ENCODE peak calls at places on chromosomes 5 and 9, in seven cellular contexts. X is heart left ventricle, O is HCT116, E is K562, V is gastrocnemius medialis, U is HepG2, Q is A549. M is an unnamed sample.

GRCh38 chr9:124174385-124174784 is 83.4 kb upstream of the NEK6 start:
- ATAC-seq in O (no peak), X (no peak), U (no peak), E (no peak), Q (no peak), V (no peak), M (no peak)

GRCh38 chr9:18666987-18667772 is 193.2 kb downstream of the ADAMTSL1 start:
- ATAC-seq in Q (no peak), X (no peak), V (no peak), U (no peak), O (no peak), E (no peak), M (peak)

GRCh38 chr9:36835271-36835996 is 198.6 kb downstream of the PAX5 start:
- ATAC-seq in Q (no peak), X (no peak), U (no peak), V (no peak), O (no peak), E (no peak), M (no peak)

GRCh38 chr5:128339585-128339984 is 198.5 kb downstream of the FBN2 start:
- ATAC-seq in V (no peak), X (no peak), E (no peak), O (no peak), U (no peak), Q (no peak), M (no peak)

GRCh38 chr5:103375356-103375755 is 116.8 kb downstream of the MACIR start:
- ATAC-seq in Q (no peak), O (no peak), X (no peak), E (peak), V (no peak), U (peak), M (no peak)

GRCh38 chr9:22512495-22512894 is 65.9 kb downstream of the DMRTA1 start:
- ATAC-seq in X (no peak), O (no peak), E (no peak), Q (no peak), U (no peak), V (no peak), M (no peak)

GRCh38 chr9:14292181-14292773 is 21.7 kb downstream of the NFIB start:
- ATAC-seq in Q (no peak), U (no peak), V (no peak), O (no peak), E (no peak), X (no peak), M (no peak)

GRCh38 chr5:73311291-73312110 is 137.1 kb downstream of the FOXD1 start:
- ATAC-seq in E (peak), X (peak), U (no peak), V (peak), O (peak), Q (peak), M (peak)

GRCh38 chr5:149665416-149666163 is 64.5 kb upstream of the PPARGC1B start:
- ATAC-seq in X (peak), U (no peak), Q (no peak), E (peak), O (no peak), V (no peak), M (no peak)

GRCh38 chr5:173625686-173626500 is 9.4 kb upstream of the BOD1 start:
- ATAC-seq in U (peak), X (peak), O (no peak), Q (peak), E (peak), V (peak), M (no peak)

GRCh38 chr5:120517607-120518252 is 53.6 kb downstream of the PRR16 start:
- ATAC-seq in Q (no peak), E (peak), O (no peak), V (peak), X (no peak), U (no peak), M (no peak)

GRCh38 chr9:99445920-99446319 is 223.8 kb downstream of the SEC61B start:
- ATAC-seq in E (no peak), Q (no peak), X (peak), U (no peak), O (no peak), V (peak), M (no peak)

GRCh38 chr9:136588663-136589464 is 43.0 kb upstream of the NOTCH1 start:
- ATAC-seq in O (no peak), U (no peak), X (no peak), V (no peak), Q (no peak), E (no peak), M (no peak)

GRCh38 chr5:137096149-137097103 is 402.7 kb downstream of the SPOCK1 start:
- ATAC-seq in V (no peak), Q (peak), U (no peak), O (no peak), E (no peak), X (no peak), M (no peak)

GRCh38 chr9:121975801-121976277 is 117.3 kb downstream of the TTLL11 start:
- ATAC-seq in V (no peak), Q (peak), E (no peak), O (no peak), X (no peak), U (peak), M (no peak)

GRCh38 chr9:101435601-101436079 is at the start of gene ALDOB:
- ATAC-seq in U (no peak), V (no peak), O (no peak), X (no peak), E (no peak), Q (no peak), M (no peak)

GRCh38 chr5:40486437-40487270 is 193.1 kb upstream of the PTGER4 start:
- ATAC-seq in X (peak), E (no peak), U (no peak), Q (no peak), V (peak), O (no peak), M (no peak)

GRCh38 chr5:80793354-80793753 is 138.6 kb upstream of the DHFR start:
- ATAC-seq in O (no peak), E (no peak), U (no peak), Q (no peak), V (no peak), X (no peak), M (no peak)

GRCh38 chr5:65913519-65913918 is 12.9 kb upstream of the ERBIN start:
- ATAC-seq in E (peak), O (no peak), V (no peak), Q (peak), X (no peak), U (peak), M (no peak)

GRCh38 chr5:90227688-90228087 is 181.9 kb downstream of the CETN3 start:
- ATAC-seq in X (peak), U (no peak), V (no peak), Q (no peak), O (no peak), E (no peak), M (no peak)

GRCh38 chr9:128494108-128494742 is 10.3 kb upstream of the GLE1 start:
- ATAC-seq in Q (no peak), E (peak), O (no peak), X (peak), V (peak), U (no peak), M (peak)

GRCh38 chr9:34623386-34624235 is 3.3 kb upstream of the DCTN3 start:
- ATAC-seq in O (no peak), U (no peak), V (no peak), E (no peak), Q (no peak), X (no peak), M (no peak)

GRCh38 chr9:93218671-93219420 is 34.9 kb downstream of the WNK2 start:
- ATAC-seq in U (no peak), O (no peak), E (no peak), X (peak), Q (no peak), V (peak), M (no peak)

DNA sequence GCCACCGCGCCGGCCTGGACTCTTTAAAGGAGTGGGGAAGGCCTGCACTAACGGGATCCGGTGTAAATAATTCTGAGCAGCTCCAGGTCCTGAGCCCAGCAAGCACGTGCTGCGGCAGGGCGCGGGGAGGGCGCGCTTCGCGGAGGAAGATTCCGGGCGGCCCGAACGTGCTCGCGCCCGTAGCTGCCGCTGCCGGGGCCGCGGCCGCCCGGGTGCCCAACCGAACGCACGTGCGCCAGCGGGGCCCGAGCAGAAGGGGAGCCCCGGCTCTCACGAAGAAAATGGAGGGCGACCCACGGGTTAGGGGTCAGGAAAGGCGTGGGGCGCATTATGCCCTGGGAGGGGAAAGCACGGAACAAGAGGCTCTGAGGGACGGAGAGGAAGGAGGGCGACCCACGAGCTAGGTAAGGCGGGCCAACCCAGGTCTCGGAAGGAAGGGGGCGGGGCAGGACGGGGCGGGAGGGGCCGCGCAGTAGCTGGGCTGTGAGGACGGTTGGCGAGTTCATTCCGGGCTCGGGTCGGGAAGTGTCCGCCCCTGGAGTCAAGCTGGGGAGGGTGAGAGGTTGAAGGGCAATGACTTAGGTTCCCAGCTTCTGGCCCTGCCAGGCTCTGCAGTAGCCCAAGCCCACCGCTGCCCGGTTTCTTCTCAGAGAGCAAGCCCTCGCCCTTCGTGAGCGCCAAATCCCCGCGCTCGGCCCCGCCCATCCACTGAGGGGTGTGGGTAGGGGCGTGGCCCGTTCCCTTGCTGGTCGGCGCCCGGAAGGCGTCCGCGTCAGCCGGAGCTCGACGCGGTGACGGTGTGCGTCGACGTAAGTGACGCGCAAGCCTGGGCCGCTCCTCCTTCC is at the start of gene ZNF131:
- ATAC-seq in X (peak), O (peak), E (peak), Q (peak), U (peak), V (peak), M (peak)
- TF ChIP-seq POLR2A in X (peak), O (peak), E (peak), Q (peak), U (peak), V (peak), M (no peak)

DNA sequence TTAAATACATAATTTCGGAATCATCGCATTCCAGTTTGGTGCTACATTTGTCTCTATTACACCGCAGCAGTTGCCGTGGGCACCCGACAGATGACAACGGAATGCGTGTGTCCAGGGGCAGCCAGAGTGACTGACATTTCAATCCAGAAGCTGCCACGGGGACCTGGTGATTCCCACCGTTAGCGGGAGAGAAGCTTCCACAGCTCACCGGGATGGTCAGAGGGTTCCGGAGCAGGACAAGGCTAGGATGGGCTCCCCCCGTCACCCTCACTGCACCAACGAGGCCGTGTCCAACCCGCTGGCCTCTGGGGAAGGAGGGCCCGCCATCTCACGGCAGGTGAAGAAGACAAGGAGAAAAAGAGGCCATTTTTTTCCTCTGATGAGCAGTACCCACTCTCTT is 86.8 kb downstream of the GTF3C4 start:
- ATAC-seq in O (no peak), U (no peak), Q (no peak), E (no peak), V (no peak), X (no peak), M (no peak)
- H3K27ac ChIP-seq in O (no peak), U (no peak), Q (no peak), E (no peak), V (no peak), X (no peak), M (no peak)

GRCh38 chr9:131545786-131546335 is 538 bp downstream of the PRRT1B start:
- ATAC-seq in V (no peak), Q (peak), O (peak), U (peak), X (no peak), E (no peak), M (peak)

GRCh38 chr9:131545003-131545785 is at the start of gene PRRT1B:
- ATAC-seq in X (peak), V (no peak), O (peak), U (peak), Q (peak), E (no peak), M (no peak)

GRCh38 chr9:131552030-131552429 is 6.7 kb downstream of the PRRT1B start:
- ATAC-seq in Q (no peak), U (peak), V (no peak), X (no peak), E (no peak), O (no peak), M (no peak)

GRCh38 chr9:131543141-131543540 is 2.2 kb upstream of the PRRT1B start:
- ATAC-seq in X (no peak), Q (no peak), V (no peak), U (no peak), O (no peak), E (no peak), M (no peak)

GRCh38 chr9:131546336-131547084 is 1.2 kb downstream of the PRRT1B start:
- ATAC-seq in U (peak), X (peak), O (no peak), V (no peak), E (no peak), Q (peak), M (no peak)
- H3K4me3 ChIP-seq in U (peak), X (peak), O (no peak), V (no peak), E (no peak), Q (peak), M (peak)

GRCh38 chr5:168135897-168136296 is 155.5 kb upstream of the WWC1 start:
- ATAC-seq in U (no peak), X (peak), Q (no peak), E (no peak), O (no peak), V (no peak), M (no peak)
- TF ChIP-seq POLR2A in U (no peak), X (no peak), Q (no peak), E (no peak), O (no peak), V (no peak), M (no peak)

DNA sequence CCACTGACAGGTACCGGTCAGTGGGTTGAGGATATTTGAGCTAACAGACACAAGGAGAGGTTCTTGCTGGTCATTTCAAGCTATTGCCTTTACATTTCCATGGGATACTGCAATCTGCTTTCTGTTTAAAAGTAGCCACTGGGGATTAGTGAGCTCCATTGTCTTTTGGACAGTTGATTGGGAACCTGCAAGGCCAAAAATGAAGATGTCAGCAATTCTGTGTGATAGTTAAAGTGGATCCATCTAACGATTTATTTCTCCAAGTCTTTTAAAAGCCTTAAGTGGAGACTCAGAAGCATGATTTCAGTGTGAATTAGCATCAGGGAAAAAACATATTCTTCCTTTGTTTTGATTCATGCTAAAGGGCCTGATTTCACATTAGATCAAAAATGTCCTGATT is 38.7 kb downstream of the MRPS30 start:
- ATAC-seq in V (no peak), E (no peak), Q (no peak), X (no peak), O (no peak), U (no peak), M (no peak)
- H3K27ac ChIP-seq in V (no peak), E (no peak), Q (no peak), X (no peak), O (no peak), U (no peak), M (no peak)

GRCh38 chr5:14810282-14810681 is 61.3 kb downstream of the ANKH start:
- ATAC-seq in E (no peak), U (no peak), O (no peak), Q (no peak), X (no peak), V (no peak), M (no peak)
- H3K4me3 ChIP-seq in E (no peak), U (no peak), O (peak), Q (no peak), X (no peak), V (no peak), M (no peak)

GRCh38 chr5:176537608-176538504 is 654 bp upstream of the RNF44 start:
- ATAC-seq in O (peak), V (peak), E (peak), U (peak), Q (peak), X (peak), M (peak)
- TF ChIP-seq POLR2A in O (peak), V (peak), E (peak), U (peak), Q (no peak), X (no peak), M (no peak)

GRCh38 chr5:159181152-159181551 is 28.2 kb downstream of the RNF145 start:
- ATAC-seq in E (no peak), O (no peak), Q (no peak), U (no peak), V (no peak), X (no peak), M (no peak)

GRCh38 chr5:159182691-159183090 is 26.7 kb downstream of the RNF145 start:
- ATAC-seq in Q (no peak), O (no peak), E (no peak), V (no peak), U (peak), X (no peak), M (no peak)

GRCh38 chr5:159184858-159185381 is 24.4 kb downstream of the RNF145 start:
- ATAC-seq in U (no peak), E (peak), X (peak), V (no peak), Q (peak), O (peak), M (no peak)

GRCh38 chr5:159184236-159184635 is 25.1 kb downstream of the RNF145 start:
- ATAC-seq in E (no peak), O (no peak), Q (no peak), V (no peak), U (no peak), X (no peak), M (no peak)

DNA sequence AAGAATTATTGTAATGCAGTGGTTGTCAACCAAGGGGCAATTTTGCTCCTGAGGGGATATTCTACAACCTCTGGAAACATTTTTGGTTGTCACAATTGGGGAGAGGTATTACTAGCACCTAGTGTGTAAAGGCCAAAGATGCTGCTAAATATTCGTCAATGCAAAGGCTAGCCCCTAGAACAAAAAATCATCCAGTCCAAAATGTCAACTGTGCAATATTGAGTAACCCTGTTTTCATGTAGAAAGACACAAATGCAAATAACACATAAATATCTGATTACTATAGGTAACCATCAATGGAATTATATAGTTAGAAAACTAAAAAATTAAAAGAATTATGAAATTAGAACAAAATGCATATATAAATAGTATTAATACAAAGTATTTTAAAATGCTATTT is 26.1 kb downstream of the RNF145 start:
- ATAC-seq in E (no peak), Q (no peak), O (no peak), V (no peak), X (no peak), U (peak), M (no peak)
- H3K27ac ChIP-seq in E (no peak), Q (peak), O (no peak), V (no peak), X (peak), U (peak), M (peak)

DNA sequence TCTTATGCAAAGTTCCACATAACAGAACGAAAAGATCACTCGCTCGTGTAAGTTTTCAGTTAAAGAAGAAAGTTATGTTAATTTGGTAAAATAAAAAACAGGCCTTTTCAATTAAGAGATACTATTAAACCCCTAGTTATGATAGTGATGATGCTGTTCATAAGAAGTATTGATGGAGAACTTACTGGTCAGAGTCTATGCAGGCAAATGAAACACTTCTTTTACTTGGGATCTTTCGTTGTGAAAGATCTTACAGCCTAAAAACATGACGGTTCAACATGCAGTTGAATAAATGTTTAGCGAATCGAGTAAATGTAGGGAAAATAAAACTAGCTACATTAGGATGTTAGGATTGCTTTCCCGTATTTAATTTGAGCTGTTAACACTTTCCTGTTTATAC is 2.0 kb downstream of the RHOBTB3 start:
- ATAC-seq in U (no peak), O (no peak), Q (no peak), X (no peak), V (no peak), E (no peak), M (no peak)
- H3K4me3 ChIP-seq in U (no peak), O (no peak), Q (no peak), X (peak), V (peak), E (peak), M (peak)

GRCh38 chr5:54519083-54519541 is 1.6 kb downstream of the SNX18 start:
- ATAC-seq in V (no peak), E (no peak), U (no peak), O (no peak), X (peak), Q (no peak), M (no peak)

GRCh38 chr5:54517174-54517511 is 416 bp upstream of the SNX18 start:
- ATAC-seq in O (peak), Q (peak), U (peak), E (no peak), X (no peak), V (peak), M (peak)

GRCh38 chr5:54518146-54519082 is 855 bp downstream of the SNX18 start:
- ATAC-seq in E (peak), Q (peak), X (peak), O (peak), V (peak), U (peak), M (peak)

GRCh38 chr5:54516051-54516645 is 1.4 kb upstream of the SNX18 start:
- ATAC-seq in E (no peak), V (no peak), U (no peak), Q (no peak), X (no peak), O (no peak), M (no peak)

DNA sequence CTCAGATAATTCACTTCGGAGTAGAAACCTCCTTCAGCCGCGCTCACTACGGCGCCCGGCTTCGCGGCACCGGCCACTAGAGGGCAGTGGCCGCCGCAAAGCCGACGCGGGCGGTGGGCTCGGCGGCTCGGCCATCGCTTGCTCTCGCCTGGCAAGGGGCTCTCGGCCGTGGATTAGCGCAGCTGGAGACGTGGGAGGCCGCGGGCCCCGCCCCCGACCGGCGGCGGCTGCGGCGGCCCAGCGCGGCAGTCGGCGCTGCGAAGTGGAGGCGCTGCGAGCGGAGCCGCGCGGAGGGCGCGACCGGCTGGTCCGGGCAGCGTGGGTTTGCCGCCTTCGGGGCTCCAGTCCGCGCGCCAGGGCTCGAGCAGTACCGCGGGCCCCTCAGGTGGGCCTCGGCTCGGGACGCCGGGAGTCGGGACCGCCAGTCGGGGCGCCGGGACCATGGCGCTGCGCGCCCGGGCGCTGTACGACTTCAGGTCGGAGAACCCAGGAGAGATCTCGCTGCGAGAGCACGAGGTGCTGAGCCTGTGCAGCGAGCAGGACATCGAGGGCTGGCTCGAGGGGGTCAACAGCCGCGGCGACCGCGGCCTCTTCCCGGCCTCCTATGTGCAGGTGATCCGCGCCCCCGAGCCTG is at the start of gene SNX18:
- ATAC-seq in U (peak), X (peak), Q (peak), V (peak), E (peak), O (peak), M (peak)
- TF ChIP-seq POLR2A in U (peak), X (no peak), Q (peak), V (peak), E (no peak), O (peak), M (peak)

M was measured in gastroesophageal sphincter.